ENCODE peak calls at places on chromosomes 2 and 18, in nine cellular contexts. One of them, this sample, is unnamed. For H3K4me1, the result is how much of the 10 kb centered on the place peaks cover.

GRCh38 chr2:69789762-69790600 is 39.5 kb upstream of the GMCL1 start:
- DNase-seq in transverse colon: no peak
- DNase-seq in stomach: no peak
- DNase-seq in K562: no peak
- DNase-seq in tibial nerve: no peak
- DNase-seq in H1: no peak
- DNase-seq in upper lobe of left lung: no peak
- DNase-seq in sigmoid colon: no peak
- DNase-seq in GM12878: no peak
- DNase-seq in this sample: peak

GRCh38 chr2:214293593-214293992 is 117.3 kb upstream of the VWC2L start:
- DNase-seq in K562: no peak
- DNase-seq in transverse colon: no peak
- DNase-seq in H1: no peak
- DNase-seq in tibial nerve: no peak
- DNase-seq in upper lobe of left lung: no peak
- DNase-seq in GM12878: no peak
- DNase-seq in sigmoid colon: no peak
- DNase-seq in stomach: no peak
- DNase-seq in this sample: no peak

GRCh38 chr2:234571620-234572407 is 74.9 kb upstream of the ARL4C start:
- DNase-seq in H1: no peak
- DNase-seq in sigmoid colon: no peak
- DNase-seq in K562: no peak
- DNase-seq in GM12878: no peak
- DNase-seq in upper lobe of left lung: no peak
- DNase-seq in transverse colon: no peak
- DNase-seq in stomach: no peak
- DNase-seq in tibial nerve: no peak
- DNase-seq in this sample: no peak

GRCh38 chr2:222033541-222033940 is 265.3 kb downstream of the PAX3 start:
- DNase-seq in K562: no peak
- DNase-seq in tibial nerve: no peak
- DNase-seq in H1: no peak
- DNase-seq in upper lobe of left lung: no peak
- DNase-seq in stomach: no peak
- DNase-seq in GM12878: no peak
- DNase-seq in sigmoid colon: no peak
- DNase-seq in transverse colon: no peak
- DNase-seq in this sample: no peak

GRCh38 chr18:269480-270090 is 1.7 kb upstream of the THOC1 start:
- DNase-seq in sigmoid colon: no peak
- DNase-seq in GM12878: no peak
- DNase-seq in H1: no peak
- DNase-seq in tibial nerve: no peak
- DNase-seq in transverse colon: no peak
- DNase-seq in K562: no peak
- DNase-seq in stomach: no peak
- DNase-seq in upper lobe of left lung: no peak
- DNase-seq in this sample: no peak

GRCh38 chr18:44149706-44150105 is 531.0 kb upstream of the SETBP1 start:
- DNase-seq in stomach: no peak
- DNase-seq in tibial nerve: no peak
- DNase-seq in transverse colon: no peak
- DNase-seq in H1: no peak
- DNase-seq in sigmoid colon: no peak
- DNase-seq in K562: no peak
- DNase-seq in upper lobe of left lung: no peak
- DNase-seq in GM12878: no peak
- DNase-seq in this sample: no peak

GRCh38 chr2:227818569-227819397 is 5.1 kb downstream of the CCL20 start:
- DNase-seq in sigmoid colon: peak
- DNase-seq in stomach: peak
- DNase-seq in H1: no peak
- DNase-seq in transverse colon: peak
- DNase-seq in GM12878: no peak
- DNase-seq in upper lobe of left lung: peak
- DNase-seq in K562: no peak
- DNase-seq in tibial nerve: peak
- DNase-seq in this sample: no peak

GRCh38 chr2:113697516-113697915 is 58.9 kb downstream of the SLC35F5 start:
- DNase-seq in tibial nerve: no peak
- DNase-seq in GM12878: no peak
- DNase-seq in K562: no peak
- DNase-seq in transverse colon: no peak
- DNase-seq in H1: no peak
- DNase-seq in stomach: no peak
- DNase-seq in upper lobe of left lung: no peak
- DNase-seq in sigmoid colon: no peak
- DNase-seq in this sample: no peak

GRCh38 chr18:53660306-53660705 is 564.2 kb downstream of the MBD2 start:
- DNase-seq in K562: no peak
- DNase-seq in transverse colon: no peak
- DNase-seq in H1: no peak
- DNase-seq in upper lobe of left lung: no peak
- DNase-seq in tibial nerve: no peak
- DNase-seq in stomach: no peak
- DNase-seq in sigmoid colon: no peak
- DNase-seq in GM12878: no peak
- DNase-seq in this sample: no peak

GRCh38 chr2:80869858-80870438 is 565.4 kb upstream of the LRRTM1 start:
- DNase-seq in K562: no peak
- DNase-seq in GM12878: no peak
- DNase-seq in H1: no peak
- DNase-seq in upper lobe of left lung: no peak
- DNase-seq in transverse colon: no peak
- DNase-seq in sigmoid colon: no peak
- DNase-seq in stomach: no peak
- DNase-seq in tibial nerve: no peak
- DNase-seq in this sample: no peak

GRCh38 chr2:46719499-46719898 is 196.1 kb downstream of the MCFD2 start:
- DNase-seq in transverse colon: no peak
- DNase-seq in stomach: no peak
- DNase-seq in upper lobe of left lung: no peak
- DNase-seq in sigmoid colon: no peak
- DNase-seq in K562: no peak
- DNase-seq in GM12878: no peak
- DNase-seq in tibial nerve: no peak
- DNase-seq in H1: no peak
- DNase-seq in this sample: no peak

GRCh38 chr2:46718797-46719196 is 196.8 kb downstream of the MCFD2 start:
- DNase-seq in K562: no peak
- DNase-seq in H1: no peak
- DNase-seq in sigmoid colon: no peak
- DNase-seq in upper lobe of left lung: no peak
- DNase-seq in GM12878: no peak
- DNase-seq in tibial nerve: no peak
- DNase-seq in transverse colon: no peak
- DNase-seq in stomach: no peak
- DNase-seq in this sample: no peak

GRCh38 chr2:46717733-46718121 is 197.9 kb downstream of the MCFD2 start:
- DNase-seq in GM12878: no peak
- DNase-seq in H1: no peak
- DNase-seq in tibial nerve: no peak
- DNase-seq in sigmoid colon: no peak
- DNase-seq in K562: no peak
- DNase-seq in upper lobe of left lung: no peak
- DNase-seq in stomach: no peak
- DNase-seq in transverse colon: no peak
- DNase-seq in this sample: no peak

GRCh38 chr2:46715541-46715940 is 200.1 kb downstream of the MCFD2 start:
- DNase-seq in upper lobe of left lung: no peak
- DNase-seq in sigmoid colon: no peak
- DNase-seq in stomach: no peak
- DNase-seq in tibial nerve: no peak
- DNase-seq in K562: no peak
- DNase-seq in GM12878: no peak
- DNase-seq in H1: no peak
- DNase-seq in transverse colon: no peak
- DNase-seq in this sample: no peak

DNA sequence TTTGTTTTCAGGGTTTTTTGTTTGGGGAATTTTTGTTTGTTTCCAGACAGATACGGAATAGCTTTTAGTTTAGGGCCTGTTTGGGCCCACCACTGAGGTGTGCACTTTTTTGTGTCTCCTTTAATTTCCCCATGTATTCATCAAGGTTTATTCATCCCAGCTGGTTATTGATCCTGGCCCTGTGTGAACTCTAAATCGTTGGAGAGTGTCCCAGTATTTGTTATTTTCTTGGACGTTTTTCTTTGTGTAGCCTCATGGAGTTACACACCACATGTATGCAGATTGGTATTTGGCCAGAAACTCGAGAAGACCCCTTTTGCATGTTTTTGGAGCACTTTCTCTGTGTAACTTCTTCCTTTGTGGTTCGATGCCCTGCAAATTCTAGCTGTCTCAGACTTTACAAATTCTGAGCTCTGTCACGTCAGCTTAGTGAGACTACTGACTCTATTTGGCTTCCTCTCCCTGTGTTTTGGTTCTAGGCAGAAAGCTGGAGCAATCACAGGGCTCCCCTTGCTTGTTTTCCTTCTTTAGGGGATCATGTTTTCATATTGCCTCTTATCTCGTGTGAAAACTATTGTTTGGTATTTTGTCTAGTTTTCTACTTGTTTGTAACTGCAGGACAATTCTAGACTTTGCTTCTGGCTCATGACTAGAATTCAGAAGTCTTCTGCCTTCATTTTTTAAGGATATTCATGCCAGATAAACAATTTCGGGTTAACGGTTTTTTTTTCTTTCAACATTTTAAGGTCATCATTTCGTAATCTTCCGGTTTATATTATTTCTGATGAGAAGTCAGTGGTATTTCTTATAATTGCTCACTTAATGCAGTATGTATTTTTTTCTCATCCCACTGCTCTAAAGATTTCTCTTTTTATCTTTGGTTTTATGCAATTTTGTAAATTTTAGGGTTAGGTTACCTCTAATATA is 198.5 kb downstream of the MCFD2 start:
- DNase-seq in sigmoid colon: no peak
- DNase-seq in GM12878: no peak
- DNase-seq in tibial nerve: no peak
- DNase-seq in K562: no peak
- DNase-seq in transverse colon: no peak
- DNase-seq in upper lobe of left lung: no peak
- DNase-seq in stomach: no peak
- DNase-seq in H1: no peak
- DNase-seq in this sample: no peak
- H3K4me1 ChIP-seq in sigmoid colon: under half
- H3K4me1 ChIP-seq in GM12878: under half
- H3K4me1 ChIP-seq in tibial nerve: under half
- H3K4me1 ChIP-seq in K562: under half
- H3K4me1 ChIP-seq in transverse colon: under half
- H3K4me1 ChIP-seq in upper lobe of left lung: under half
- H3K4me1 ChIP-seq in stomach: under half
- H3K4me1 ChIP-seq in H1: under half
- H3K4me1 ChIP-seq in this sample: under half

GRCh38 chr18:55763298-55763697 is 175.3 kb upstream of the TCF4 start:
- DNase-seq in upper lobe of left lung: no peak
- DNase-seq in K562: no peak
- DNase-seq in H1: no peak
- DNase-seq in GM12878: no peak
- DNase-seq in sigmoid colon: no peak
- DNase-seq in transverse colon: no peak
- DNase-seq in tibial nerve: no peak
- DNase-seq in stomach: no peak
- DNase-seq in this sample: no peak
- TF ChIP-seq EP300 in upper lobe of left lung: no peak
- TF ChIP-seq EP300 in K562: no peak
- TF ChIP-seq EP300 in H1: no peak
- TF ChIP-seq EP300 in GM12878: no peak
- TF ChIP-seq EP300 in sigmoid colon: no peak
- TF ChIP-seq EP300 in transverse colon: no peak
- TF ChIP-seq EP300 in tibial nerve: no peak
- TF ChIP-seq EP300 in stomach: no peak
- TF ChIP-seq EP300 in this sample: no peak

GRCh38 chr2:134675294-134675693 is 43.5 kb downstream of the TMEM163 start:
- DNase-seq in upper lobe of left lung: no peak
- DNase-seq in GM12878: no peak
- DNase-seq in K562: no peak
- DNase-seq in sigmoid colon: no peak
- DNase-seq in transverse colon: no peak
- DNase-seq in stomach: no peak
- DNase-seq in tibial nerve: no peak
- DNase-seq in H1: no peak
- DNase-seq in this sample: no peak
- H3K4me1 ChIP-seq in upper lobe of left lung: under half
- H3K4me1 ChIP-seq in GM12878: under half
- H3K4me1 ChIP-seq in K562: under half
- H3K4me1 ChIP-seq in sigmoid colon: under half
- H3K4me1 ChIP-seq in transverse colon: under half
- H3K4me1 ChIP-seq in stomach: under half
- H3K4me1 ChIP-seq in tibial nerve: under half
- H3K4me1 ChIP-seq in H1: under half
- H3K4me1 ChIP-seq in this sample: under half

DNA sequence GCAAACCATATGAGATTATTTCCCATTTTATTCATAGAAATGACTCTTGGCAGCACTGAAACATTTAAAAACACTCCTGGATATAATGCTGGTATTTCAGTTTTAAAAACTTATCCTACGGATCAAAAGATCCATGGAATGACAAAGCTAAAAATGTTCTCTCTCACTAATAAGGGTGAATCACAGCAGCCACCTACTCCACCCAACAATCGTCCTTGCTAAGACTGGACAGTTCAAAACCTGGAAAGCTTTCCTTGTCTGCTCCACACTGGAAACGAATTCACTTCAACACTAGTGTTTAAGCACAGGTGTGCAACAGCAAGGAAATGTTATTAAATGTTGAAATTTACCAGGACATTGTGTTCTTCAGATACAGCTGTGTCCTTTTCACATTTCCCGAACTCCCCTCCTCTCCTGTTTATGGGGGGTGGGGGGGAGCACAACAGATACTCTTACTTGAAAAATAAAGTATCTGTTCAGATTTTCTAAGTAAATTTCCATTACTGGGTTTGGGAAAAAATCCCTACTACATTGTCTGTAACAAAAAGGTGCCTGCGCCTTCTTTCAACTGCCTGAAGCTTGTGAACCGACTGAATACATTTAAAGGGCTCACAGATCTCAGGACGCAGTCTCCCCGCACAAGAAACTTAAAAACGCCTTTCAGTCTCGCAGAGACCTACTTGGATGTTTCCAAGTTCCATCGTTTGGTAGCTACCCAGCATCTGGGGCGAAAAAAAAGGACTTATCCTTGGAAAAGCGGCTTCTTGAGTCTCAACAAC is 1.4 kb downstream of the YWHAQ start:
- DNase-seq in stomach: no peak
- DNase-seq in upper lobe of left lung: no peak
- DNase-seq in H1: no peak
- DNase-seq in GM12878: no peak
- DNase-seq in K562: no peak
- DNase-seq in transverse colon: no peak
- DNase-seq in sigmoid colon: no peak
- DNase-seq in tibial nerve: no peak
- DNase-seq in this sample: no peak
- TF ChIP-seq EP300 in stomach: no peak
- TF ChIP-seq EP300 in upper lobe of left lung: peak
- TF ChIP-seq EP300 in H1: no peak
- TF ChIP-seq EP300 in GM12878: no peak
- TF ChIP-seq EP300 in K562: no peak
- TF ChIP-seq EP300 in transverse colon: no peak
- TF ChIP-seq EP300 in sigmoid colon: no peak
- TF ChIP-seq EP300 in tibial nerve: no peak
- TF ChIP-seq EP300 in this sample: no peak

This sample was measured in ovary.